ENCODE peak calls at places on chromosomes 1 and 21, in five cellular contexts. J, B, Z, C and M are unnamed samples.

GRCh38 chr21:46120301-46121285 is 22.7 kb downstream of the COL6A2 start:
- DNase-seq in B (no peak), Z (no peak), C (peak), J (no peak), M (no peak)

GRCh38 chr1:160800142-160800541 is 4.2 kb downstream of the LY9 start:
- DNase-seq in B (no peak), Z (no peak), C (no peak), J (no peak), M (no peak)

GRCh38 chr1:43874716-43875115 is 58.9 kb upstream of the ARTN start:
- DNase-seq in B (no peak), Z (no peak), J (no peak), C (no peak), M (no peak)

GRCh38 chr1:53860967-53861411 is 22.9 kb upstream of the NDC1 start:
- DNase-seq in C (no peak), J (peak), B (peak), Z (peak), M (peak)

GRCh38 chr1:2866415-2867086 is 65.1 kb upstream of the TTC34 start:
- DNase-seq in Z (no peak), J (no peak), C (no peak), B (no peak), M (no peak)

GRCh38 chr1:93353286-93353685 is 7.6 kb downstream of the DR1 start:
- DNase-seq in C (no peak), J (no peak), B (peak), Z (no peak), M (peak)

GRCh38 chr21:15121655-15122120 is 56.9 kb upstream of the NRIP1 start:
- DNase-seq in C (no peak), B (peak), Z (no peak), J (no peak), M (no peak)

GRCh38 chr1:45924736-45925135 is 121.3 kb downstream of the MAST2 start:
- DNase-seq in J (no peak), B (peak), C (no peak), Z (no peak), M (no peak)

GRCh38 chr1:156451486-156452184 is 48.9 kb downstream of the MEF2D start:
- DNase-seq in J (no peak), Z (no peak), B (no peak), C (no peak), M (no peak)

GRCh38 chr1:8197493-8198282 is 120.2 kb upstream of the SLC45A1 start:
- DNase-seq in B (peak), J (peak), Z (no peak), C (peak), M (peak)

GRCh38 chr1:61163355-61163754 is 81.0 kb downstream of the NFIA start:
- DNase-seq in J (no peak), Z (no peak), C (no peak), B (no peak), M (no peak)

GRCh38 chr1:220885971-220886370 is 6.7 kb downstream of the HLX start:
- DNase-seq in C (no peak), J (no peak), Z (no peak), B (no peak), M (no peak)

GRCh38 chr1:9477535-9477934 is 61.7 kb upstream of the SLC25A33 start:
- DNase-seq in B (no peak), Z (no peak), C (no peak), J (no peak), M (no peak)

GRCh38 chr1:181044449-181044966 is 10.7 kb downstream of the MR1 start:
- DNase-seq in C (no peak), B (no peak), J (peak), Z (no peak), M (no peak)

GRCh38 chr1:43541721-43542401 is 11.2 kb downstream of the PTPRF start:
- DNase-seq in B (no peak), C (peak), J (peak), Z (no peak), M (no peak)

GRCh38 chr1:34946211-34946610 is 16.8 kb upstream of the DLGAP3 start:
- DNase-seq in C (no peak), B (no peak), Z (no peak), J (no peak), M (no peak)

GRCh38 chr1:225942574-225942973 is 1.6 kb upstream of the LEFTY2 start:
- DNase-seq in C (no peak), B (no peak), J (no peak), Z (peak), M (no peak)

GRCh38 chr1:184062640-184063280 is 11.2 kb downstream of the TSEN15 start:
- DNase-seq in C (no peak), J (no peak), B (no peak), Z (no peak), M (no peak)

GRCh38 chr1:218430802-218431201 is 85.7 kb downstream of the TGFB2 start:
- DNase-seq in B (no peak), J (no peak), C (no peak), Z (no peak), M (no peak)

GRCh38 chr1:24464378-24464770 is 38.3 kb upstream of the RCAN3 start:
- DNase-seq in C (no peak), J (no peak), B (no peak), Z (no peak), M (no peak)

GRCh38 chr1:37753473-37754321 is 11.2 kb downstream of the EPHA10 start:
- DNase-seq in Z (no peak), B (no peak), J (no peak), C (no peak), M (no peak)

GRCh38 chr1:206121269-206121668 is 4.1 kb upstream of the AVPR1B start:
- DNase-seq in C (no peak), B (no peak), Z (no peak), J (no peak), M (no peak)

GRCh38 chr1:173240609-173241008 is 33.5 kb upstream of the TNFSF4 start:
- DNase-seq in C (no peak), B (no peak), Z (no peak), J (no peak), M (no peak)

DNA sequence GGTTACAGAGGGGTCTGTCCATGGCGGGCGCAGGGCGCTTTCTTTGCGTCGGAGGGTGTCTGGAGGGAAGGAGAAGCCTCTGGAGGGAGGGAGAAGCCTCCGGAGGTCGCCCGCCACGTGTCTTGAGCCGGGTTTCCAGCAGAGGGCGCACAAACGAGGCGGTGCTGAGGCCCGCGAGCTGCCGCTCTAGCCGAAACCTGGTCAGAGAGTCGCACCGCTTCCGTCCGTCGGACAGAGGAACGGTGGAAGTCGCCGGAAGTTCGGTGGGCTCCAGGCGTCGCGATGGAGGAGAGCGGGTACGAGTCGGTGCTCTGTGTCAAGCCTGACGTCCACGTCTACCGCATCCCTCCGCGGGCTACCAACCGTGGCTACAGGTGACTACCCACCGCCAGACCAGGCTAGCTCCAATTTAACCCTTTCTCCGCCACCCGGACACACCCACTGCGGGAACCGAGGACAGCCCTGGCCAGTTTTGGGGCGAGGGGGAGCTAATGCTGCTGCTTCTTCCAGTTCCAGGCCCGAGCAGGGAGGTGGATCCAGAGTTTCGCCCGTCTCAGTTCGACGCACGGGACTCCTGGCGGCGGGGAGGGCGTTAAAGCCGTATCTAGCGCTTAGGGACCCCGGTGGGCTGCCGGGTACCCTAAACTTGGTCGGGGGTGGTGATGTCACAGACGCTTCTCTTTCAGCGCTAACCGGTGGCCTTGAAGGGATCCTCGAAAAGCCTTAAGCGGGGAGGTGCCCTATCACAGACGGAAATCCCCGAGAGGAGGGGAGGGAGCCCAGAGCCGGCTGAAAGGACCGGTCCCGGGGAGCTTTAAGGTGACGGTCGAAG is at the start of gene NECAP2:
- DNase-seq in Z (peak), C (peak), B (peak), J (peak), M (peak)
- TF ChIP-seq CTCF in Z (peak), C (peak), B (peak), J (peak), M (peak)

DNA sequence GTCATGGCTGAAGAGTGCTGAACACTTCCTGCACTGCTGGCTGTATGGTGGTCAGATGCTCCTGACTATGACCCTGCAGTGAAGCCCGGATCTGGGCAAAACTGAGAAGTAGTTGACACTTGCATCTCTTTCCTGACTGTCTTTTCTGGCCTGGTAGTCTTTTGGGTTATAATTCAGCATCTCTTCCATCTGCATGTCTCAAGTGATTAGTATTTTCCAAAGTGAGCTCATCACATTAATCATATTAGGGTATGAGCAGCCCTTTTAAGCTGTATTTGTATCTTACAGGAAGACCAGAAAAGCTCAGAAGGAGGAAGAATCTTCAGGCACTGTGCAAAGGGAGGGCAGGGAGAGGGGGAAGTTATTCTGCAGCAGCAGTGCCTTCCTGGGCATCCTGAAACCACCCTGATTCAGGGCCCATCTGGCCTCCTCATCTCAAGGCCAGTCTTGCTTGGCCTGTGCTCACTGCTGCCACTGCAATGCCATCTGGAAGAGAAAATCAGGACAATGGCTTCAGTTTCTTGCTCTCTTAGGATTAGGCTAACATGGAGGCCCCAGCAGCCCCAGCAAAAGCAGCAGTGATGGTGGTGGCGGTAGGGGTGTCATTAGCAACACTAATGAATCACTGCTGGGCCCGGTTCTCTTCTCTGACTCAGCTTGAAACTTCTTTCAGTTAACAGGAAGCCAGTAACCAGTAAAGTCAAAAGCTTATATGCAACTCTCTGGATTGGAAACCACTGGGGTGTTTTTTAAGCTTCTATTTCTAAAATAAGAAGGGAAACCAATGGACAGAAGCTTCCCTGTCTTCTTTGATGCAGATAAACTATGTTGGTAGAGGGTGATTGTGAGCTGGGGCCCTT is 63.3 kb upstream of the WDR26 start:
- DNase-seq in C (no peak), Z (peak), J (no peak), B (peak), M (no peak)
- H3K4me3 ChIP-seq in C (no peak), Z (no peak), J (no peak), B (no peak), M (no peak)

GRCh38 chr1:208350815-208351214 is 106.6 kb upstream of the PLXNA2 start:
- DNase-seq in J (no peak), B (no peak), Z (no peak), C (no peak), M (no peak)

GRCh38 chr1:208349679-208350330 is 105.6 kb upstream of the PLXNA2 start:
- DNase-seq in B (no peak), J (no peak), Z (no peak), C (no peak), M (no peak)

GRCh38 chr1:208351838-208352237 is 107.7 kb upstream of the PLXNA2 start:
- DNase-seq in B (no peak), Z (no peak), J (no peak), C (no peak), M (no peak)
- TF ChIP-seq CTCF in B (no peak), Z (no peak), J (no peak), C (no peak), M (no peak)

GRCh38 chr1:32362474-32363313 is at the start of the genes FAM229A and TSSK3:
- DNase-seq in B (no peak), C (no peak), Z (no peak), J (no peak), M (no peak)
- H3K4me3 ChIP-seq in B (peak), C (peak), Z (no peak), J (peak), M (peak)

DNA sequence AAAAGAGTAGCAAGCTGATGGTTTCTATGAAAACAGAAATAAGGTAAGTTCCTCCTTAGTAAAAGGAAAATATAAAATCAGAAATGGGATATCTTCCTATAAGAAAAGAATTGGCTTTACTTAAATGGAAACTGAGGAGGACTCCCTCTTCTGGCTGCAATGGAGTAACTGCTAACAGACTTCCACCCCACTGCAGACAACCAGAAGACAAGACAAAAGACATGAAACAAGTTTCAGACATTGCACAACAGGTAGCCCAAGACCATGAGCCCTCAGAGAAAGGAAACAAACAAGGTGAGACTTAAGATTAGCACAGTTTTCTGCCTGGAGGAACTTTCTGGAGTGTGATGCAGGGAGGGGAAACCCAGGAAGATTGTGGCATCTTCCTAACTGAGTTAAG is 17.0 kb upstream of the OLFML2B start:
- DNase-seq in B (peak), Z (peak), C (no peak), J (no peak), M (no peak)
- TF ChIP-seq CTCF in B (peak), Z (peak), C (no peak), J (no peak), M (peak)

GRCh38 chr21:44866780-44867179 is 6.7 kb downstream of the PTTG1IP start:
- DNase-seq in J (no peak), B (peak), Z (no peak), C (no peak), M (no peak)
- H3K4me3 ChIP-seq in J (no peak), B (no peak), Z (no peak), C (no peak), M (no peak)